ENCODE peak calls at places on chromosomes 7 and 10, in eight cellular contexts. M is K562, T is uterus, D is mammary epithelial cell, J is adrenal gland, V is Peyer's patch, G is endodermal cell, E is WERI-Rb-1. I is an unnamed sample.

GRCh38 chr10:27659786-27660185 is 85.8 kb downstream of the MKX start:
- DNase-seq in G (peak; percentile 67), J (no peak), T (no peak), E (no peak), V (no peak), M (no peak), D (no peak), I (no peak)

GRCh38 chr7:128707752-128708151 is 31.4 kb upstream of the CALU start:
- DNase-seq in J (no peak), E (no peak), V (no peak), M (no peak), T (no peak), G (no peak), D (no peak), I (no peak)

GRCh38 chr7:111138196-111138569 is 47.3 kb downstream of the LRRN3 start:
- DNase-seq in D (peak; percentile 55), M (peak; percentile 40), T (no peak), J (peak; percentile 85), G (no peak), V (peak; percentile 56), E (no peak), I (no peak)

GRCh38 chr7:93048136-93048930 is 69.4 kb downstream of the SAMD9 start:
- DNase-seq in T (no peak), D (no peak), V (no peak), G (no peak), E (no peak), J (no peak), M (no peak), I (no peak)

GRCh38 chr7:158821173-158822021 is 7.9 kb downstream of the ESYT2 start:
- DNase-seq in D (peak; percentile 93), M (peak; percentile 70), J (no peak), E (no peak), T (no peak), V (no peak), G (peak; percentile 46), I (no peak)

GRCh38 chr7:139095194-139095659 is 14.3 kb downstream of the ZC3HAV1 start:
- DNase-seq in T (no peak), E (no peak), V (peak; percentile 91), M (peak; percentile 74), J (no peak), D (no peak), G (peak; percentile 59), I (no peak)

GRCh38 chr7:76515999-76516443 is 5.7 kb downstream of the UPK3B start:
- DNase-seq in D (no peak), E (no peak), G (no peak), T (no peak), J (peak; percentile 61), M (peak; percentile 77), V (peak; percentile 63), I (no peak)

GRCh38 chr7:96224682-96225081 is 97.2 kb downstream of the SLC25A13 start:
- DNase-seq in M (peak; percentile 58), T (no peak), V (no peak), G (peak; percentile 73), J (no peak), E (peak; percentile 16), D (no peak), I (no peak)

GRCh38 chr7:48031111-48031510 is 2.2 kb upstream of the SUN3 start:
- DNase-seq in V (no peak), D (no peak), G (no peak), T (no peak), E (no peak), M (no peak), J (no peak), I (no peak)

GRCh38 chr7:141558544-141559183 is 7.5 kb downstream of the AGK start:
- DNase-seq in E (no peak), M (no peak), J (no peak), V (no peak), D (peak; percentile 81), T (no peak), G (no peak), I (no peak)

GRCh38 chr7:44990520-44991023 is 9.4 kb upstream of the CCM2 start:
- DNase-seq in T (no peak), E (peak; percentile 61), M (no peak), V (no peak), G (no peak), J (peak; percentile 72), D (peak; percentile 65), I (no peak)

GRCh38 chr10:95305606-95306385 is 15.0 kb upstream of the PDLIM1 start:
- DNase-seq in G (peak; percentile 74), M (no peak), E (no peak), T (no peak), V (peak; percentile 29), J (no peak), D (no peak), I (no peak)

GRCh38 chr10:99358101-99358500 is 28.9 kb downstream of the CNNM1 start:
- DNase-seq in V (no peak), M (no peak), J (no peak), E (no peak), G (peak; percentile 71), T (no peak), D (no peak), I (no peak)

GRCh38 chr7:37230221-37230620 is 218.4 kb downstream of the ELMO1 start:
- DNase-seq in V (no peak), G (no peak), M (no peak), E (no peak), D (peak; percentile 12), T (no peak), J (no peak), I (no peak)

GRCh38 chr7:135693558-135693957 is 31.2 kb downstream of the STMP1 start:
- DNase-seq in M (no peak), T (no peak), E (no peak), V (no peak), D (no peak), J (no peak), G (no peak), I (no peak)

GRCh38 chr7:87982163-87982562 is 48.1 kb downstream of the ADAM22 start:
- DNase-seq in G (no peak), E (no peak), V (no peak), D (no peak), T (no peak), M (no peak), J (no peak), I (no peak)

GRCh38 chr10:111936143-111936542 is 247.4 kb downstream of the GPAM start:
- DNase-seq in G (no peak), T (no peak), D (no peak), M (no peak), V (no peak), E (no peak), J (no peak), I (no peak)

GRCh38 chr7:55171157-55171556 is 152.3 kb downstream of the EGFR start:
- DNase-seq in E (no peak), M (no peak), G (no peak), D (no peak), J (no peak), V (no peak), T (no peak), I (no peak)
- H3K36me3 ChIP-seq in E (no peaks in the 10 kb centered on the region), M (no peaks in the 10 kb centered on the region), G (no peaks in the 10 kb centered on the region), D (peaks cover 59% of the 10 kb centered on the region), J (no peaks in the 10 kb centered on the region), V (no peaks in the 10 kb centered on the region), T (no peaks in the 10 kb centered on the region), I (peaks cover 5% of the 10 kb centered on the region)

DNA sequence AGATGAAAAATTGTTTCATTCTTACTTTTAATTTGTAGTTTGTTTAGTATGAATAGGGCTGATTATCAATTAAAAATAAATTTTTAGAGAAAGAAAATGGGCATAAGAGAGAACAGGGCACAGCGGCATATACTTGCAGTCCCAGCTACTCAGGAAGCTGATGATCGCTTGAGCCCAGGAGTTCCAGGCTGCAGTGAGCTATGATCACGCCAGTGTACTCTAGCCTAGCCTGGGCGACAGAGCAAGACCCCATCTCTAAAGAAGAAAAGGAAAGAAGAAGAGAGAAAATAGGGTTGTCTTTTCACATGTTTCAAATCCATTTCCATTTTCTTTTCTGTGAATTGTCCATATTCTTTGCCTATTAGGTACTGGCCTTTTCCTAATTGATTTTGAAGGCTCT is 8.0 kb downstream of the SMURF1 start:
- DNase-seq in M (no peak), T (no peak), J (no peak), G (no peak), D (no peak), E (no peak), V (no peak), I (no peak)
- H3K4me3 ChIP-seq in M (no peak overlapping the region), T (no peak overlapping the region), J (no peak overlapping the region), G (no peak overlapping the region), D (no peak overlapping the region), E (no peak overlapping the region), V (no peak overlapping the region), I (no peak overlapping the region)

GRCh38 chr10:103441206-103441605 is 11.0 kb downstream of the CALHM2 start:
- DNase-seq in J (peak; percentile 37), G (no peak), T (no peak), M (no peak), D (no peak), V (no peak), E (no peak), I (no peak)

GRCh38 chr10:103442031-103442461 is 10.1 kb downstream of the CALHM2 start:
- DNase-seq in T (peak; percentile 77), E (no peak), J (peak; percentile 87), D (no peak), V (no peak), G (no peak), M (no peak), I (no peak)

GRCh38 chr10:103440416-103440815 is 11.8 kb downstream of the CALHM2 start:
- DNase-seq in M (no peak), G (no peak), E (no peak), D (no peak), T (no peak), V (no peak), J (no peak), I (no peak)

GRCh38 chr10:103441611-103442010 is 10.6 kb downstream of the CALHM2 start:
- DNase-seq in M (no peak), T (no peak), J (no peak), E (no peak), V (no peak), D (no peak), G (no peak), I (no peak)

DNA sequence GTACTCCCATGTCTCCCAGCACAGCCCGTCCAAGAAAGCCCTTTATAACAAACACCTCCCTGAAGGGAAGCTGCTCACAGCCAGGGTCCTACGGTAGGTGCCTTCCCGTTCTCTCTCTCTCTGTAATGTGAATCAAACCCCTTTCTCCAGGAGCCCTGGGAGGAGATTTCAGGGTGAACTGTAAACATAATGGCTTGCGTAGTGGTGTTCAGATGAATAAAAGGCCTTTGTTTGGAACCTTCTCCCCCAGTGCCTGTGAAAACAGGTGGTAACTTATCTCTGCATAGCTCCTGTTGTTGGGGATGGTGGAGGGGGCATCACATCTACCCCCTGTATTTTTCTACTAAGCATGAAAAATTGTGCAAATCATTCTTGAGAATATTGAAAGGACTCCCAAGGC is 12.4 kb downstream of the CALHM2 start:
- DNase-seq in J (no peak), V (no peak), D (no peak), M (no peak), E (no peak), T (no peak), G (no peak), I (no peak)
- H3K36me3 ChIP-seq in J (no peaks in the 10 kb centered on the region), V (no peaks in the 10 kb centered on the region), D (peaks cover 40% of the 10 kb centered on the region), M (peaks cover 91% of the 10 kb centered on the region), E (peaks cover 85% of the 10 kb centered on the region), T (no peaks in the 10 kb centered on the region), G (peaks cover 86% of the 10 kb centered on the region), I (peaks cover 1% of the 10 kb centered on the region)

GRCh38 chr10:44024351-44025116 is 360.4 kb downstream of the CXCL12 start:
- DNase-seq in V (no peak), G (no peak), T (no peak), M (no peak), J (no peak), E (no peak), D (no peak), I (no peak)
- H3K4me3 ChIP-seq in V (no peak overlapping the region), G (no peak overlapping the region), T (no peak overlapping the region), M (no peak overlapping the region), J (no peak overlapping the region), E (no peak overlapping the region), D (no peak overlapping the region), I (no peak overlapping the region)